ENCODE peak calls at places on chromosomes 4 and X, in four cellular contexts. W is heart right ventricle, R is endodermal cell, Q is foreskin keratinocyte. O is an unnamed sample.

GRCh38 chr4:148056879-148057278 is 325.0 kb downstream of the ARHGAP10 start:
- DNase-seq in W (peak; percentile 52), R (peak; percentile 75), Q (peak; percentile 60), O (no peak)

GRCh38 chr4:185587444-185588161 is 52.3 kb upstream of the PDLIM3 start:
- DNase-seq in W (no peak), R (peak; percentile 89), Q (no peak), O (peak; percentile 45)

GRCh38 chr4:4735870-4736269 is 123.6 kb upstream of the MSX1 start:
- DNase-seq in W (no peak), R (no peak), Q (no peak), O (no peak)

GRCh38 chr4:102524691-102525090 is 23.5 kb downstream of the NFKB1 start:
- DNase-seq in W (no peak), R (no peak), Q (no peak), O (no peak)

GRCh38 chr4:158861281-158861680 is 92.5 kb downstream of the FNIP2 start:
- DNase-seq in W (no peak), R (no peak), Q (no peak), O (no peak)

GRCh38 chr4:169033660-169034059 is 23.6 kb upstream of the CBR4 start:
- DNase-seq in W (no peak), R (no peak), Q (peak; percentile 49), O (no peak)

GRCh38 chr4:98728433-98728832 is 70.0 kb upstream of the TSPAN5 start:
- DNase-seq in W (peak; percentile 5), R (no peak), Q (no peak), O (no peak)

GRCh38 chr4:38867478-38868054 is at the start of gene FAM114A1:
- DNase-seq in W (peak; percentile 83), R (peak; percentile 88), Q (no peak), O (no peak)

GRCh38 chr4:13678186-13678924 is 50.8 kb upstream of the BOD1L1 start:
- DNase-seq in W (no peak), R (no peak), Q (no peak), O (no peak)

GRCh38 chr4:88881227-88881569 is 175.8 kb downstream of the FAM13A start:
- DNase-seq in W (no peak), R (no peak), Q (no peak), O (no peak)

GRCh38 chr4:7434141-7434765 is 477 bp downstream of the PSAPL1 start:
- DNase-seq in W (no peak), R (no peak), Q (no peak), O (no peak)

GRCh38 chr4:7432531-7433375 is 2.0 kb downstream of the PSAPL1 start:
- DNase-seq in W (no peak), R (no peak), Q (no peak), O (no peak)

GRCh38 chr4:7431696-7432530 is 2.8 kb downstream of the PSAPL1 start:
- DNase-seq in W (no peak), R (no peak), Q (no peak), O (no peak)

GRCh38 chr4:7434766-7435150 is at the start of gene PSAPL1:
- DNase-seq in W (peak; percentile 21), R (peak; percentile 90), Q (peak; percentile 16), O (no peak)

GRCh38 chr4:7433376-7434140 is 1.2 kb downstream of the PSAPL1 start:
- DNase-seq in W (no peak), R (no peak), Q (no peak), O (no peak)
- H3K4me1 ChIP-seq in W (no peaks in the 10 kb centered on the region), R (peaks cover 4% of the 10 kb centered on the region), Q (peaks cover 6% of the 10 kb centered on the region), O (no peaks in the 10 kb centered on the region)

GRCh38 chrX:112837531-112837930 is 3.1 kb downstream of the AMOT start:
- DNase-seq in W (no peak), R (no peak), Q (no peak), O (no peak)

GRCh38 chrX:112834016-112834855 is 6.4 kb downstream of the AMOT start:
- DNase-seq in W (no peak), R (no peak), Q (no peak), O (no peak)

GRCh38 chrX:112830540-112830939 is 10.1 kb downstream of the AMOT start:
- DNase-seq in W (no peak), R (no peak), Q (no peak), O (no peak)

GRCh38 chrX:112832481-112833095 is 8.0 kb downstream of the AMOT start:
- DNase-seq in W (no peak), R (peak; percentile 82), Q (no peak), O (no peak)

GRCh38 chrX:112834976-112835375 is 5.7 kb downstream of the AMOT start:
- DNase-seq in W (no peak), R (no peak), Q (no peak), O (no peak)
- H3K4me1 ChIP-seq in W (no peaks in the 10 kb centered on the region), R (no peaks in the 10 kb centered on the region), Q (no peaks in the 10 kb centered on the region), O (no peaks in the 10 kb centered on the region)

GRCh38 chr4:42642136-42642797 is 14.6 kb downstream of the ATP8A1 start:
- DNase-seq in W (no peak), R (no peak), Q (no peak), O (no peak)
- H3K4me1 ChIP-seq in W (no peaks in the 10 kb centered on the region), R (peaks cover 13% of the 10 kb centered on the region), Q (no peaks in the 10 kb centered on the region), O (peaks cover 41% of the 10 kb centered on the region)

GRCh38 chrX:2693526-2694002 is 2.5 kb downstream of the CD99 start:
- DNase-seq in W (no peak), R (no peak), Q (no peak), O (no peak)

GRCh38 chrX:2692221-2693122 is 1.4 kb downstream of the CD99 start:
- DNase-seq in W (peak; percentile 50), R (peak; percentile 70), Q (no peak), O (no peak)

GRCh38 chrX:2693123-2693438 is 2.0 kb downstream of the CD99 start:
- DNase-seq in W (no peak), R (no peak), Q (no peak), O (peak; percentile 19)

GRCh38 chrX:2696698-2697215 is 5.7 kb downstream of the CD99 start:
- DNase-seq in W (no peak), R (no peak), Q (peak; percentile 73), O (peak; percentile 52)

GRCh38 chrX:2694868-2695267 is 3.8 kb downstream of the CD99 start:
- DNase-seq in W (no peak), R (no peak), Q (no peak), O (no peak)
- H3K4me1 ChIP-seq in W (peaks cover 58% of the 10 kb centered on the region), R (peaks cover 8% of the 10 kb centered on the region), Q (peaks cover 20% of the 10 kb centered on the region), O (peaks cover 68% of the 10 kb centered on the region)

GRCh38 chr4:153419029-153419428 is 47.1 kb upstream of the TMEM131L start:
- DNase-seq in W (no peak), R (no peak), Q (no peak), O (no peak)

GRCh38 chr4:153418581-153418980 is 47.6 kb upstream of the TMEM131L start:
- DNase-seq in W (no peak), R (no peak), Q (no peak), O (no peak)

GRCh38 chr4:153421980-153422379 is 44.2 kb upstream of the TMEM131L start:
- DNase-seq in W (no peak), R (no peak), Q (no peak), O (no peak)

GRCh38 chr4:153419673-153420278 is 46.4 kb upstream of the TMEM131L start:
- DNase-seq in W (no peak), R (no peak), Q (no peak), O (no peak)

DNA sequence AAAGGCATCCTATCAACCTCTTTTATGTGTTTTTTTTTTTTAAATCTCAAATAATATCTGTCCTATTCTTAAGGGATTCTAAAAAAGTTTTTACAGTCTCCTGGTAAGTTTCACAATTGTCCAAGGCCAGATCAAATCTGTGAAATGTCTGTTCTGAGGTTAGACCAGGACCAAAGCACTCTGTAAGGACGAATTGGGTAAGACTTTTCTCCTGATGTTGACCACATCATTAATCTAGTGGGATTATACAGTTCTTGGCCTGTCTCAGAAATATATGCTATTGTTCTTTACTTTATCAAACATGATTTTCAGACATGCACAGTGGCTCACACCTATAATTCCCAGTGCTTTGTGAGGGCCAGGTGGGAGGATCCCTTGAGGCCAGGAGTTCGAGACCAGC is 45.8 kb upstream of the TMEM131L start:
- DNase-seq in W (no peak), R (no peak), Q (no peak), O (no peak)
- H3K4me1 ChIP-seq in W (no peaks in the 10 kb centered on the region), R (no peaks in the 10 kb centered on the region), Q (no peaks in the 10 kb centered on the region), O (peaks cover 6% of the 10 kb centered on the region)

GRCh38 chr4:5928241-5928640 is 35.4 kb upstream of the CRMP1 start:
- DNase-seq in W (no peak), R (peak; percentile 53), Q (no peak), O (no peak)
- H3K4me1 ChIP-seq in W (no peaks in the 10 kb centered on the region), R (no peaks in the 10 kb centered on the region), Q (no peaks in the 10 kb centered on the region), O (no peaks in the 10 kb centered on the region)

GRCh38 chrX:153983321-153983729 is 10.8 kb downstream of the TMEM187 start:
- DNase-seq in W (no peak), R (no peak), Q (no peak), O (no peak)
- H3K4me1 ChIP-seq in W (no peaks in the 10 kb centered on the region), R (no peaks in the 10 kb centered on the region), Q (no peaks in the 10 kb centered on the region), O (peaks cover 41% of the 10 kb centered on the region)

DNA sequence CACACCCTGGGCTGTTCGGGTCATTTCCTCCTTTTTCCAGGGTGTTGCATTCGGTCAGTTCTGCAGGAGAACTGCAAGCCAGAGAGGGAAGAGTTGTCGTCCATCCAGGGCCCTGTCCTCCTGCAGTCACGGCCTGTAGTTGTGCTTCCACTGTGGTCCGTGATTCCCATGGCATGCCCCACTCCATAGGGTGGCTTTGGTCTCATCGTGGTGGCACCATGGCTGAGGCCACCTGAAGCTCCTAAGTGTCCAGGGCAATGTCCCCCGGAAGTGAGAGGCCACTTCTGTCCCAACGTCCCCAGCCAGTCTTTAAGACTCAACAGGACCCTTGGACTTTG is 83.6 kb downstream of the HTRA3 start:
- DNase-seq in W (no peak), R (peak; percentile 25), Q (no peak), O (no peak)
- H3K4me1 ChIP-seq in W (peaks cover 8% of the 10 kb centered on the region), R (no peaks in the 10 kb centered on the region), Q (peaks cover 11% of the 10 kb centered on the region), O (no peaks in the 10 kb centered on the region)

GRCh38 chr4:8270912-8271815 is 1.6 kb downstream of the HTRA3 start:
- DNase-seq in W (no peak), R (no peak), Q (no peak), O (no peak)
- H3K4me1 ChIP-seq in W (peaks cover 52% of the 10 kb centered on the region), R (no peaks in the 10 kb centered on the region), Q (no peaks in the 10 kb centered on the region), O (no peaks in the 10 kb centered on the region)

O was measured in naive thymus-derived CD4-positive, alpha-beta T cell.